ENCODE peak calls at places on chromosomes 2 and 18, in seven cellular contexts. B, S, E, O, F, G and K are unnamed samples.

GRCh38 chr18:34120294-34120693 is 104.4 kb downstream of the NOL4 start:
- DNase-seq in B (no peak), S (no peak), E (no peak), O (no peak), F (no peak), G (no peak), K (no peak)

GRCh38 chr2:157747695-157748370 is 119.2 kb upstream of the ACVR1C start:
- DNase-seq in B (no peak), S (no peak), E (no peak), O (peak), F (no peak), G (peak), K (no peak)

GRCh38 chr2:43057742-43058706 is 168.4 kb downstream of the ZFP36L2 start:
- DNase-seq in B (no peak), S (no peak), E (no peak), O (no peak), F (no peak), G (no peak), K (peak)

GRCh38 chr2:112152476-112153178 is 14.4 kb downstream of the FBLN7 start:
- DNase-seq in B (no peak), S (no peak), E (no peak), O (no peak), F (no peak), G (no peak), K (peak)

GRCh38 chr2:26299488-26300092 is 46.4 kb upstream of the SELENOI start:
- DNase-seq in B (no peak), S (no peak), E (no peak), O (peak), F (peak), G (no peak), K (no peak)

GRCh38 chr2:132416080-132416911 is at the start of gene GPR39:
- DNase-seq in B (no peak), S (no peak), E (peak), O (peak), F (peak), G (peak), K (peak)

GRCh38 chr2:70927641-70928040 is 8.1 kb upstream of the ATP6V1B1 start:
- DNase-seq in B (no peak), S (no peak), E (peak), O (no peak), F (no peak), G (no peak), K (no peak)

GRCh38 chr2:62195421-62196277 is at the start of gene B3GNT2:
- DNase-seq in B (peak), S (peak), E (peak), O (no peak), F (peak), G (peak), K (peak)

GRCh38 chr2:46008082-46008870 is 288.9 kb upstream of the EPAS1 start:
- DNase-seq in B (no peak), S (no peak), E (no peak), O (no peak), F (no peak), G (no peak), K (no peak)

GRCh38 chr2:111028720-111029119 is 92.0 kb upstream of the BCL2L11 start:
- DNase-seq in B (no peak), S (no peak), E (no peak), O (no peak), F (no peak), G (no peak), K (no peak)

GRCh38 chr2:234399451-234400246 is 97.2 kb downstream of the ARL4C start:
- DNase-seq in B (no peak), S (no peak), E (no peak), O (no peak), F (no peak), G (no peak), K (no peak)

GRCh38 chr18:74284501-74285004 is 7.2 kb downstream of the CYB5A start:
- DNase-seq in B (no peak), S (peak), E (no peak), O (no peak), F (peak), G (no peak), K (no peak)

GRCh38 chr2:141063410-141063809 is 1067.4 kb downstream of the LRP1B start:
- DNase-seq in B (no peak), S (no peak), E (no peak), O (no peak), F (no peak), G (no peak), K (no peak)

GRCh38 chr18:70454705-70455322 is 166.0 kb downstream of the SOCS6 start:
- DNase-seq in B (no peak), S (peak), E (no peak), O (peak), F (peak), G (no peak), K (no peak)

GRCh38 chr2:172484253-172484652 is 56.9 kb downstream of the ITGA6 start:
- DNase-seq in B (no peak), S (no peak), E (no peak), O (no peak), F (no peak), G (no peak), K (no peak)

GRCh38 chr2:34161546-34161945 is 562.4 kb upstream of the FAM98A start:
- DNase-seq in B (no peak), S (no peak), E (no peak), O (no peak), F (no peak), G (no peak), K (no peak)

GRCh38 chr2:190547914-190548313 is 13.4 kb upstream of the NEMP2 start:
- DNase-seq in B (no peak), S (no peak), E (no peak), O (no peak), F (no peak), G (no peak), K (no peak)

GRCh38 chr2:191006997-191007604 is 6.9 kb downstream of the STAT1 start:
- DNase-seq in B (no peak), S (no peak), E (no peak), O (no peak), F (no peak), G (no peak), K (no peak)

GRCh38 chr2:183709829-183710228 is 585.6 kb downstream of the NUP35 start:
- DNase-seq in B (no peak), S (no peak), E (peak), O (no peak), F (no peak), G (no peak), K (no peak)

GRCh38 chr2:21261591-21261990 is 137.8 kb downstream of the TDRD15 start:
- DNase-seq in B (no peak), S (no peak), E (no peak), O (no peak), F (no peak), G (no peak), K (no peak)

GRCh38 chr2:71922091-71922490 is 225.6 kb downstream of the CYP26B1 start:
- DNase-seq in B (no peak), S (no peak), E (peak), O (no peak), F (no peak), G (no peak), K (no peak)

GRCh38 chr2:75547345-75548035 is 13.2 kb downstream of the EVA1A start:
- DNase-seq in B (no peak), S (no peak), E (no peak), O (peak), F (no peak), G (no peak), K (no peak)

GRCh38 chr18:9986156-9986930 is 72.5 kb downstream of the VAPA start:
- DNase-seq in B (no peak), S (no peak), E (no peak), O (no peak), F (no peak), G (no peak), K (no peak)

GRCh38 chr2:169136885-169137534 is 67.6 kb downstream of the DHRS9 start:
- DNase-seq in B (no peak), S (no peak), E (no peak), O (no peak), F (no peak), G (peak), K (no peak)

GRCh38 chr18:70659026-70659726 is 370.3 kb downstream of the SOCS6 start:
- DNase-seq in B (peak), S (no peak), E (no peak), O (no peak), F (no peak), G (no peak), K (no peak)

GRCh38 chr2:138034536-138034935 is 70.3 kb downstream of the HNMT start:
- DNase-seq in B (no peak), S (no peak), E (no peak), O (no peak), F (no peak), G (no peak), K (no peak)

GRCh38 chr2:97701851-97702465 is 11.4 kb upstream of the ZAP70 start:
- DNase-seq in B (no peak), S (no peak), E (peak), O (no peak), F (no peak), G (no peak), K (no peak)

GRCh38 chr2:216590780-216591179 is 42.4 kb upstream of the IGFBP2 start:
- DNase-seq in B (no peak), S (no peak), E (peak), O (no peak), F (no peak), G (peak), K (no peak)